ENCODE peak calls at places on chromosomes 13 and 19, in nine cellular contexts. K is heart right ventricle; C is HFFc6; Q is naive thymus-derived CD8-positive, alpha-beta T cell; X is iris pigment epithelial cell; B is AG09309; W is sigmoid colon; T is psoas muscle; A is endodermal cell. Z is an unnamed sample.

GRCh38 chr13:48654511-48654910 is 782 bp downstream of the CYSLTR2 start:
- DNase-seq in K (no peak), W (no peak), Q (no peak), C (no peak), X (no peak), A (no peak), B (no peak), T (no peak), Z (no peak)

GRCh38 chr13:107020393-107020792 is 452.5 kb upstream of the ARGLU1 start:
- DNase-seq in X (no peak), K (no peak), T (no peak), W (no peak), C (no peak), A (no peak), B (no peak), Q (no peak), Z (no peak)

GRCh38 chr13:110652755-110653154 is 37.4 kb downstream of the NAXD start:
- DNase-seq in A (peak), W (no peak), B (no peak), X (no peak), T (no peak), C (no peak), Q (no peak), K (no peak), Z (no peak)

GRCh38 chr19:49447485-49448431 is 3.9 kb downstream of the PIH1D1 start:
- DNase-seq in C (no peak), B (no peak), X (no peak), T (peak), A (peak), W (peak), Q (no peak), K (no peak), Z (no peak)

GRCh38 chr19:17450264-17451075 is 2.0 kb upstream of the TMEM221 start:
- DNase-seq in K (no peak), T (no peak), X (no peak), Q (no peak), W (no peak), C (no peak), B (no peak), A (no peak), Z (peak)

GRCh38 chr19:18496167-18496979 is 25.5 kb downstream of the ELL start:
- DNase-seq in T (no peak), Q (peak), K (no peak), W (no peak), B (no peak), C (peak), A (no peak), X (peak), Z (peak)

GRCh38 chr13:25752957-25753540 is 298.8 kb downstream of the SHISA2 start:
- DNase-seq in A (no peak), W (no peak), X (peak), C (no peak), K (peak), B (no peak), T (peak), Q (no peak), Z (no peak)

GRCh38 chr13:23433171-23434153 is at the start of gene SACS:
- DNase-seq in X (peak), C (peak), K (peak), A (peak), B (no peak), Q (no peak), T (peak), W (peak), Z (no peak)

GRCh38 chr13:32432856-32433255 is 4.9 kb upstream of the N4BP2L1 start:
- DNase-seq in B (no peak), X (no peak), Q (no peak), A (no peak), K (no peak), T (no peak), C (no peak), W (no peak), Z (no peak)

GRCh38 chr13:91347996-91348905 is 764 bp downstream of the MIR17HG start:
- DNase-seq in C (peak), B (no peak), T (peak), K (peak), A (peak), Q (peak), X (peak), W (peak), Z (peak)

GRCh38 chr13:39105110-39105509 is 66.9 kb downstream of the NHLRC3 start:
- DNase-seq in X (no peak), B (no peak), Q (no peak), A (no peak), W (no peak), C (no peak), T (no peak), K (no peak), Z (no peak)

GRCh38 chr19:42135836-42136235 is 3.6 kb upstream of the POU2F2 start:
- DNase-seq in T (no peak), W (no peak), B (no peak), Q (no peak), A (no peak), C (no peak), X (no peak), K (no peak), Z (no peak)

GRCh38 chr19:43763473-43763939 is 8.7 kb upstream of the SMG9 start:
- DNase-seq in T (no peak), A (no peak), K (no peak), B (no peak), C (no peak), Q (no peak), W (no peak), X (peak), Z (no peak)

GRCh38 chr13:49020940-49021548 is 45.3 kb downstream of the FNDC3A start:
- DNase-seq in Q (no peak), X (peak), K (no peak), C (no peak), B (no peak), A (peak), W (no peak), T (no peak), Z (no peak)

GRCh38 chr19:38691938-38692457 is 44.5 kb downstream of the ACTN4 start:
- DNase-seq in X (peak), A (no peak), T (peak), K (no peak), B (no peak), W (peak), C (peak), Q (no peak), Z (no peak)

GRCh38 chr19:10295305-10295846 is 5.6 kb downstream of the ICAM5 start:
- DNase-seq in T (no peak), X (no peak), K (no peak), B (no peak), W (no peak), C (no peak), Q (peak), A (peak), Z (peak)

GRCh38 chr13:47598340-47598911 is 402.6 kb downstream of the SUCLA2 start:
- DNase-seq in Q (no peak), B (no peak), A (no peak), X (no peak), C (no peak), T (no peak), K (no peak), W (no peak), Z (no peak)

GRCh38 chr13:44899967-44900366 is 89.3 kb downstream of the NUFIP1 start:
- DNase-seq in K (no peak), W (no peak), X (no peak), A (no peak), T (no peak), B (no peak), Q (no peak), C (no peak), Z (no peak)

GRCh38 chr13:46317120-46317519 is 69.9 kb downstream of the RUBCNL start:
- DNase-seq in T (no peak), A (no peak), X (no peak), C (peak), Q (no peak), W (no peak), K (no peak), B (no peak), Z (no peak)

GRCh38 chr13:97310809-97311436 is 88.8 kb downstream of the MBNL2 start:
- DNase-seq in A (no peak), X (no peak), T (no peak), W (no peak), C (no peak), Q (no peak), K (no peak), B (no peak), Z (no peak)

GRCh38 chr13:33953203-33953602 is 135.3 kb downstream of the RFC3 start:
- DNase-seq in C (peak), A (no peak), Q (no peak), K (no peak), W (no peak), X (peak), B (peak), T (no peak), Z (no peak)

GRCh38 chr19:33125929-33126388 is 6.0 kb upstream of the WDR88 start:
- DNase-seq in Q (peak), T (peak), X (peak), W (peak), A (peak), B (peak), C (peak), K (peak), Z (peak)

GRCh38 chr19:13978721-13979191 is 26.4 kb downstream of the DCAF15 start:
- DNase-seq in C (no peak), K (no peak), Q (no peak), W (no peak), X (no peak), T (no peak), B (no peak), A (no peak), Z (no peak)

Z was measured in CD4-positive, alpha-beta T cell.